ENCODE peak calls at places on chromosomes 5 and 9, in five cellular contexts. X, T, I, Q and Z are unnamed samples.

GRCh38 chr9:126514037-126514821 is 99.5 kb upstream of the LMX1B start:
- DNase-seq in X (peak), I (peak), T (no peak), Q (peak), Z (no peak)

GRCh38 chr9:118009585-118009984 is 305.4 kb downstream of the TLR4 start:
- DNase-seq in I (no peak), Q (no peak), X (peak), T (no peak), Z (no peak)

GRCh38 chr5:132747064-132747692 is at the start of gene CCNI2:
- DNase-seq in Q (no peak), T (no peak), I (peak), X (peak), Z (no peak)

GRCh38 chr9:131407717-131408195 is 13.9 kb downstream of the PRRC2B start:
- DNase-seq in Q (peak), I (no peak), X (peak), T (no peak), Z (no peak)

GRCh38 chr5:81904861-81905260 is 67.0 kb upstream of the ATG10 start:
- DNase-seq in X (no peak), Q (peak), T (no peak), I (no peak), Z (no peak)

GRCh38 chr9:131739192-131739961 is 499 bp downstream of the RAPGEF1 start:
- DNase-seq in I (peak), X (peak), Q (peak), T (no peak), Z (no peak)

GRCh38 chr5:33641722-33642505 is 201.1 kb downstream of the TARS1 start:
- DNase-seq in X (peak), I (no peak), T (no peak), Q (peak), Z (peak)

GRCh38 chr5:137705106-137705505 is 30.8 kb downstream of the KLHL3 start:
- DNase-seq in X (no peak), I (no peak), Q (peak), T (no peak), Z (no peak)

GRCh38 chr5:133324058-133324457 is 272.2 kb downstream of the HSPA4 start:
- DNase-seq in Q (no peak), I (no peak), X (no peak), T (no peak), Z (no peak)

GRCh38 chr9:110443146-110443877 is 105.6 kb upstream of the TXNDC8 start:
- DNase-seq in T (no peak), X (no peak), I (no peak), Q (peak), Z (no peak)

GRCh38 chr9:107488400-107489143 is 997 bp downstream of the KLF4 start:
- DNase-seq in T (peak), X (peak), I (peak), Q (peak), Z (peak)

GRCh38 chr5:24110019-24110615 is 534.7 kb downstream of the CDH10 start:
- DNase-seq in X (peak), Q (peak), T (no peak), I (no peak), Z (peak)

GRCh38 chr5:135571210-135571609 is 7.6 kb downstream of the CXCL14 start:
- DNase-seq in Q (no peak), I (no peak), T (no peak), X (no peak), Z (no peak)

GRCh38 chr5:80711938-80712337 is 57.2 kb upstream of the DHFR start:
- DNase-seq in Q (peak), I (no peak), T (no peak), X (peak), Z (no peak)

GRCh38 chr5:51960617-51961115 is 577.4 kb downstream of the ISL1 start:
- DNase-seq in T (no peak), X (no peak), I (no peak), Q (no peak), Z (no peak)

GRCh38 chr5:59592101-59592500 is 301.4 kb downstream of the PDE4D start:
- DNase-seq in I (no peak), Q (peak), X (no peak), T (no peak), Z (peak)

GRCh38 chr5:88519066-88519465 is 250.4 kb upstream of the TMEM161B start:
- DNase-seq in T (no peak), I (no peak), Q (no peak), X (no peak), Z (no peak)

DNA sequence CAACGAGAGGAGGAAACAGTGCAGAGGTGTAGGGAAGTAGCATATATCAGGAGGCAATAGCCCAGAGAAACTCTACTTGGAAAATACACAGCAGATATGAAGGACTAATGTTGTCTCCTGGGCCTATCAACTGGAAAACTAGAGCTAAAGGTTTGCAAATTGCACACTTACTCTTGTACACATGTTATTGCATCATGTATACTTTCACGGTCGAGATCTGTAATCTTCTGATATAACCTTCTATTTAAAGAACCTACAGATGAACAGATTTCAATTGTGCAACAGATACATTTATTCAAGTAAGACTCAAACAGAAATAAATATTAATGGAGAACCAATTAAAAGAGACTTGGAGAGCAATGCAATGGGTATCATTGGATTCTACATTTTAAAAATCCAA is 256.3 kb upstream of the TMEM161B start:
- DNase-seq in Q (no peak), X (no peak), I (no peak), T (no peak), Z (no peak)
- H3K4me3 ChIP-seq in Q (no peak), X (no peak), I (no peak), T (no peak), Z (no peak)

GRCh38 chr9:92342825-92343488 is 17.2 kb downstream of the CENPP start:
- DNase-seq in I (no peak), X (no peak), Q (peak), T (no peak), Z (no peak)
- TF ChIP-seq CTCF in I (no peak), X (no peak), Q (no peak), T (no peak), Z (peak)

DNA sequence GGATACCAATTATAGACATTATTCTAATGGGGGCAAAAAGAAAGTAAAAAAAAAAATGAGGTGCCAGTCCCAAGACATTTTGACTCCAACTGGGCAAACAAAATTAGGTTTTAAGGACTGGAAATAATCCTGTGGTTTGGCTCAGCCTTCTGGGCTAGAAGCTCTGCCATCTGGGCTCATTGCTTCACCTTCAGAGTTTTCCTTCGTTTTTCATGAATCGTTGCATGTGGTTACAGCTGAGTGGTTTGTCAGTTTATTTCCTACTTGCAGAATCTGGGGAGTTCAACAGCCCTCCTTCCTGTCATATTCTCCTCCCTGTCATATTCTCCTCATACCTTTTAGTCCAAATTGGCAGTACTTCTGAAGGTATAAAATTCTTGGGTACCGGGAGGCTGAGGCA is 12.0 kb downstream of the UGT3A2 start:
- DNase-seq in Q (no peak), X (no peak), T (no peak), I (no peak), Z (no peak)
- H3K4me3 ChIP-seq in Q (no peak), X (no peak), T (no peak), I (no peak), Z (no peak)

GRCh38 chr5:58475404-58475803 is 15.5 kb upstream of the PLK2 start:
- DNase-seq in Q (no peak), X (no peak), I (no peak), T (no peak), Z (no peak)

GRCh38 chr5:58481066-58481676 is 10.1 kb upstream of the GAPT start:
- DNase-seq in T (no peak), X (no peak), Q (no peak), I (no peak), Z (no peak)

GRCh38 chr5:58482536-58482935 is 8.7 kb upstream of the GAPT start:
- DNase-seq in I (no peak), X (no peak), T (no peak), Q (no peak), Z (no peak)

GRCh38 chr5:58481828-58482227 is 9.4 kb upstream of the GAPT start:
- DNase-seq in Q (no peak), I (no peak), T (no peak), X (no peak), Z (no peak)

DNA sequence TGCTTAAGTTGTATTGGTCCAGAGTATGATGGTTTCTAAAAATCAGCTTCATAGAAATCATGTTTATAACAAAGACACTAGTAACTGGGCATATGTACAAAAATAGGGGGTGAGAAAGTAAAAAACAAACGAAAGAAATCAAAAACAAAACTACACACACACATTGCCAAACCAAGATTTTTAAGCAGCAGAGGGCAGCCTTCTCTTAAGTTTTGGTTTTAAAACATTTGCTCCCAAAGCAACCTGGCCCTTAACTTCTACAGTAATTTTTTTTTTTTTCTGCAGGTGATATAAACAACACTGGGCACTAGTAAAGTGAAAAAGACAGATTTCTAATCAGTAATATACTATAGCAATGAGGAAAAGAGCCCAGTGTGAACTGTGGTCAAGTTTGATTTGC is 13.5 kb upstream of the GAPT start:
- DNase-seq in T (no peak), Q (no peak), X (peak), I (no peak), Z (no peak)
- TF ChIP-seq CTCF in T (no peak), Q (no peak), X (peak), I (no peak), Z (peak)

DNA sequence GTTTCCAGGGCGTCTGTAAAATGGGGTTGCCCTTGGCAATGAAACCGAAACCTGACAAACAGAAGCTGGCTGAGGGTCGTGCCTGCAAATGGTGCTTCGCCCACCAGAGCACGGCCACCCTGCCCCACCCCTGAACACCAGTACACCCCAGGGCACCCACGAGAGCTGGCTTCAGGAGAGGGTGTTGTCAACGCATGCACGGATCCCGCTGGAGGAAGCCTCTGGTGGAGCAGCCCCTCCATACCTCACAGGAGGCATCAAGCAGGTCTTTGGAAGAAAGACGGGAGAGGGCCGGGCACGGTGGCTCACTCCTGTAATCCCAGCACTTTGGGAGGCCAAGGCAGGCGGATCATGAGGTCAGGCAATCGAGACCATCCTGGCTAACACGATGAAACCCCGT is 8.6 kb downstream of the SLC6A3 start:
- DNase-seq in I (no peak), T (peak), X (no peak), Q (no peak), Z (no peak)
- H3K4me3 ChIP-seq in I (no peak), T (no peak), X (no peak), Q (no peak), Z (no peak)

GRCh38 chr5:173973614-173973969 is 15.4 kb upstream of the C5orf47 start:
- DNase-seq in X (peak), I (peak), T (no peak), Q (peak), Z (no peak)

GRCh38 chr5:173972844-173973613 is 15.9 kb upstream of the C5orf47 start:
- DNase-seq in T (peak), Q (peak), X (peak), I (peak), Z (peak)

GRCh38 chr5:173971681-173972080 is 17.3 kb upstream of the C5orf47 start:
- DNase-seq in I (no peak), X (no peak), T (no peak), Q (no peak), Z (no peak)

GRCh38 chr5:173969167-173970049 is 19.6 kb upstream of the C5orf47 start:
- DNase-seq in X (no peak), I (no peak), T (no peak), Q (peak), Z (peak)

DNA sequence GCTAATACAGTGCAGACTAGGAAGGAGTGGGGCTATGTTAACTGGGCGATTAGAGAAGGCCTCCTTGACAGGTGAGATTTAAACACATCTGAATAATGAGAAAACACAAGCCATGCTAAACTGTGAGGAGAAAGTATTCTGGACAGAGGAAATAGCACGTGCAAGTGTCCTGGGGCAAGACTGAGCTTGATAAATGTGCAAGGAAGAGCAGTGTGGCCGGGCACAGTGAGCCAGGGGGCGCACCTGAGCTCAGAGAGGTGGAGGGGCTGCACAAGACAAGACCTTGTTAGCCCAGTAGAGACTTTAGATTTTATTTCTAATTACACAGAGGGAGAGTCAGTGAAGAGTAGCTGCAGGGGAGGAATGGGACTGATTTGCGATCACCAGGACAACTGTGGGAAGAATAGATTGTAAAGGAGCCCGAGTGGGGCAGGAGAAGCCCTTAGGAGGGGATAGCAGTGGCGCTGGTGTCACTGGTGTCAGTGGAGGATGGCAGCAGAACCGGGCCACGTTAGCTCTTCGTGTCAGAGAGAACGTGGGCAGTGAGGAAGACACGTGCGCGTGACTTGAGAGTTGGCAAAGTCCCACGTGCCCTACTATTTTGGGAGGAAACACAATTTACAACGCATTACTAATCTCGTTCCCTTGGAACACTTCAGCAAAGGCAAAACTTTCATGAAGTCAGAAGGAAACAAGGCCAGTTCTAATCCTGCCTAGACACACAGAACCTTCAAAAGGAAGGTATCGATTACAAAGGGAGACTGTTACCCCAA is 17.9 kb upstream of the C5orf47 start:
- DNase-seq in Q (no peak), X (no peak), T (no peak), I (no peak), Z (no peak)
- TF ChIP-seq CTCF in Q (no peak), X (peak), T (no peak), I (no peak), Z (no peak)

DNA sequence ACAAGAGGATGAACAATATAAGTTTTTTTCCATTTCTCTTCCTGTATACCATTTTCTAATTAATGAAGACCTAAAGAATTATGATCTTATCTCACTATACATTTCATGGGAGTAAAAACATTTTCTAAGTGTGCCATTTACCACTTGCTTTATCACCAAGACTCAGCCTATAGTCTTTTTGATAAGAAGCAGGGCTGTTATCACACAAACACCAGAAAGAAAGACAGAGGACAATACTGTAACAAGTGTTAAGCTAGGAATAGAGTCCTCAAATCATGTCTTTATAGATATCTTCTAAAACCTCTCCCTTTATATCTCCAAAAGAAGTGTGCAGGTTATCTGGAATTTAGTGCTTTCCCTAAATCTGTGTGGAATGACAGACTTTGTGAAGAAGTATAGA is 119.7 kb downstream of the FAM174A start:
- DNase-seq in Q (no peak), X (no peak), T (no peak), I (no peak), Z (no peak)
- H3K4me3 ChIP-seq in Q (no peak), X (no peak), T (no peak), I (no peak), Z (no peak)

DNA sequence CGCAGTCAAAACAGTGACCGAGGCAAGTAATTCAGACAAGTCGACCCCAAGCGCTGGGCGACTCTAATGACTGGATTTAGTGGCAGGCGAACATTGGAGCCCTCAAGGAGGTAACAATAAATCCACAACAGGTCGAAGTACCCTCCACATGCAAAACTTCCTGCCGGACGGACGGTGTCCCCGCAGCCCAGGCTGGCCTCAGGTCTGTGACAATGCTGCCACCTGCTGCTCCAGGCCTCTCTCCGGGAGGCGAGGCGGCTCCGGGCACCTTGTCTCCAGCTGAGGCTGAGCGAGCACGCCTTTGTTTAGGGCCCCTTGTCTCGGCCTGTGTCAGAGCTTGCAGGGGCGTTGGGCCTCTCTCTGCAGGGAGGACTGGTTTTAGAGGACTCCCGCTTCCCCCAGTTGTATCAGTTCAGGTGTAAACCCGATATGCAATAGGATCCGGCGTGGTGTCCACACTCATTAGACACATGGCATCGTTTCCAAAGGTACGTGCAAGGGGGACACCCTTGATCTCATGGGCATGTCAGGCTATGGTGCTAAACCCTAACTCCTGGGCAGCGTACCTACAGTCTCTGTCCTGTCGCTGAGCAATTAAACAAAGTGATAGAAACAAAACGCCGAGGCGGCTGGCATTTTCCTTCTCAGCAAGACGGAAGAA is 628.0 kb upstream of the ADAMTS16 start:
- DNase-seq in X (peak), T (no peak), I (peak), Q (peak), Z (no peak)
- TF ChIP-seq CTCF in X (peak), T (no peak), I (no peak), Q (no peak), Z (peak)

GRCh38 chr5:77629553-77630245 is 8.8 kb downstream of the OTP start:
- DNase-seq in T (no peak), Q (no peak), X (peak), I (no peak), Z (no peak)

GRCh38 chr5:77627869-77628674 is 10.4 kb downstream of the OTP start:
- DNase-seq in X (peak), Q (no peak), T (no peak), I (no peak), Z (no peak)

GRCh38 chr5:77631166-77631582 is 7.3 kb downstream of the OTP start:
- DNase-seq in I (no peak), X (no peak), Q (no peak), T (no peak), Z (no peak)

GRCh38 chr5:77630246-77631165 is 8.0 kb downstream of the OTP start:
- DNase-seq in X (peak), Q (peak), I (peak), T (no peak), Z (peak)

GRCh38 chr5:77628840-77629552 is 9.5 kb downstream of the OTP start:
- DNase-seq in X (peak), I (no peak), Q (no peak), T (no peak), Z (no peak)
- H3K4me3 ChIP-seq in X (peak), I (no peak), Q (no peak), T (peak), Z (no peak)